ENCODE peak calls at places on chromosomes 12 and 14, in four cellular contexts. T is HepG2, U is SK-N-SH, W is GM12878. I is an unnamed sample.

GRCh38 chr12:2960432-2960956 is 1.3 kb downstream of the TEAD4 start:
- DNase-seq in T (peak), W (no peak), U (no peak), I (no peak)

GRCh38 chr14:52354257-52354656 is 40.1 kb downstream of the PTGER2 start:
- DNase-seq in T (no peak), W (no peak), U (no peak), I (no peak)

GRCh38 chr14:49303952-49304516 is 282.1 kb downstream of the RPS29 start:
- DNase-seq in W (no peak), T (no peak), U (no peak), I (peak)

GRCh38 chr14:51035611-51036192 is 59.2 kb downstream of the TRIM9 start:
- DNase-seq in T (peak), U (no peak), W (no peak), I (no peak)

GRCh38 chr12:80493466-80493865 is 49.4 kb downstream of the PTPRQ start:
- DNase-seq in U (no peak), T (no peak), W (no peak), I (no peak)

GRCh38 chr14:76884853-76885276 is 58.7 kb downstream of the LRRC74A start:
- DNase-seq in W (no peak), T (no peak), U (no peak), I (no peak)

GRCh38 chr12:47714823-47715386 is 9.1 kb upstream of the RPAP3 start:
- DNase-seq in U (no peak), T (no peak), W (no peak), I (no peak)

GRCh38 chr14:85471156-85471555 is 58.8 kb upstream of the FLRT2 start:
- DNase-seq in U (no peak), T (no peak), W (no peak), I (no peak)

GRCh38 chr14:89332031-89332430 is 85.0 kb downstream of the FOXN3 start:
- DNase-seq in T (no peak), U (no peak), W (no peak), I (no peak)

GRCh38 chr14:30345511-30345910 is 213.4 kb upstream of the G2E3 start:
- DNase-seq in W (no peak), T (peak), U (no peak), I (no peak)

GRCh38 chr12:65948320-65949008 is 124.2 kb downstream of the HMGA2 start:
- DNase-seq in W (no peak), U (no peak), T (no peak), I (no peak)

GRCh38 chr14:35234007-35234406 is 58.2 kb upstream of the PSMA6 start:
- DNase-seq in T (no peak), W (no peak), U (no peak), I (no peak)

GRCh38 chr14:35406811-35407630 is 2.5 kb upstream of the NFKBIA start:
- DNase-seq in T (peak), W (no peak), U (peak), I (peak)

GRCh38 chr14:102928412-102929348 is 6.2 kb downstream of the AMN start:
- DNase-seq in T (no peak), U (no peak), W (no peak), I (no peak)

GRCh38 chr14:57610631-57611030 is 117.0 kb upstream of the CCDC198 start:
- DNase-seq in T (no peak), W (no peak), U (no peak), I (no peak)

GRCh38 chr14:105999361-106000028 is 473.1 kb downstream of the TMEM121 start:
- DNase-seq in U (no peak), T (peak), W (no peak), I (peak)

GRCh38 chr14:32192712-32193373 is 9.0 kb upstream of the RNU6-7 start:
- DNase-seq in T (no peak), W (no peak), U (peak), I (no peak)

GRCh38 chr14:75561013-75561432 is 17.4 kb upstream of the FLVCR2 start:
- DNase-seq in U (peak), T (peak), W (no peak), I (peak)

GRCh38 chr12:124758266-124759200 is 105.1 kb downstream of the SCARB1 start:
- DNase-seq in T (no peak), U (peak), W (no peak), I (no peak)

GRCh38 chr14:96038558-96038919 is 623 bp upstream of the C14orf132 start:
- DNase-seq in T (no peak), U (no peak), W (no peak), I (no peak)

GRCh38 chr14:76426161-76426696 is 50.3 kb downstream of the ESRRB start:
- DNase-seq in T (no peak), U (no peak), W (no peak), I (peak)

GRCh38 chr12:55416961-55417360 is 9.1 kb upstream of the OR6C76 start:
- DNase-seq in T (no peak), W (no peak), U (no peak), I (no peak)

GRCh38 chr14:84482256-84483071 is 1047.5 kb upstream of the FLRT2 start:
- DNase-seq in T (no peak), W (no peak), U (no peak), I (no peak)

GRCh38 chr14:32233292-32233691 is 30.2 kb upstream of the RNU6-8 start:
- DNase-seq in T (no peak), U (no peak), W (no peak), I (no peak)

GRCh38 chr14:23862513-23862912 is 91.1 kb upstream of the DHRS4 start:
- DNase-seq in W (no peak), U (no peak), T (no peak), I (no peak)

DNA sequence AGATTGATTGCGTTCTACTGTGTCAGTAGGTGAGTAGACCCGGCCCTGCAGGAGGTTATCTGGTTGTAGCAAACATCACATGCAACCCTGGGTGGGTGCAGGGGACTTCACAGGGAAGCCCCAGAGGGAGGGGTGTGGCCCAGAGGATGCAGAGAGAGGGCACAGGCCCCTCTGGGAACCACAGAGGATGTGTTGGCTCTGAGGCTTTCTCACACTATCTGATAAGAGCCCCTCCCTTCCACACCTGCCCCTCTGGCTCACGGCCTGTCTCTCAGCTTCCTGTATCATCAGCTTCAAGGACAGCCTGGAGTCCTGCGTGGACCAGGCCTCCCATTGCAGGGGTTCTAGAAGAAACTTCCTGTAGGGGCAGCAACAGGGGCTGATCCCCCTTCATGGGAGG is 101.9 kb downstream of the RIN3 start:
- DNase-seq in W (peak), T (no peak), U (no peak), I (no peak)
- TF ChIP-seq MXI1 in W (peak), T (no peak), U (no peak), I (no peak)

DNA sequence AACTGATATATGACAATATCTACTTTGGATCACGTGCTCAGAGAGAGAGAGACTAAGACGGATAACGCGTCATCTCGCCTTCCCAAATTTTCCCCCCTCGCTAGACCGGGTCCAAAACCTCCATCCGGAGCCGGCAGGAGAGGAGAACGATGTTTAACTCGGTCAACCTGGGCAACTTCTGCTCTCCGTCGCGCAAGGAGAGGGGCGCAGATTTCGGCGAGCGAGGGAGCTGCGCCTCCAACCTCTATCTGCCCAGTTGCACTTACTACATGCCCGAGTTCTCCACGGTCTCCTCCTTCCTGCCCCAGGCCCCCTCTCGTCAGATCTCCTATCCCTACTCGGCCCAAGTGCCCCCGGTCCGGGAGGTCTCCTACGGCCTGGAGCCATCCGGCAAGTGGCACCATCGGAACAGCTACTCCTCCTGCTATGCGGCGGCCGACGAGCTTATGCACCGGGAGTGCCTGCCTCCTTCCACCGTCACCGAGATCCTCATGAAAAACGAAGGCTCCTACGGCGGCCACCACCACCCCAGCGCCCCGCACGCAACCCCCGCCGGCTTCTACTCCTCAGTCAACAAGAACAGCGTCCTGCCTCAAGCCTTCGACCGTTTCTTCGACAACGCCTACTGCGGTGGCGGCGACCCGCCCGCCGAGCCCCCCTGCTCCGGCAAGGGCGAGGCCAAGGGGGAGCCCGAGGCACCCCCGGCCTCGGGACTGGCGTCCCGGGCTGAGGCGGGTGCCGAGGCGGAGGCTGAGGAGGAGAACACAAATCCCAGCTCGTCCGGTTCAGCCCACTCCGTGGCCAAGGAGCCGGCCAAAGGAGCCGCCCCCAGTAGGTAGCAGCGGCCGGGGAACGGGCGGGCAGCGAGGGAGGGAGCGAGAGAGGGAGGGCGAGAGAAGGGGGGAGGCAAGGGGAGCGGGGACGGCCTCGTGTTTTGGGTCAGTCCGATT is at the start of gene HOXC11:
- DNase-seq in W (no peak), U (no peak), T (no peak), I (no peak)
- TF ChIP-seq POLR2AphosphoS5 in W (no peak), U (no peak), T (no peak), I (no peak)

DNA sequence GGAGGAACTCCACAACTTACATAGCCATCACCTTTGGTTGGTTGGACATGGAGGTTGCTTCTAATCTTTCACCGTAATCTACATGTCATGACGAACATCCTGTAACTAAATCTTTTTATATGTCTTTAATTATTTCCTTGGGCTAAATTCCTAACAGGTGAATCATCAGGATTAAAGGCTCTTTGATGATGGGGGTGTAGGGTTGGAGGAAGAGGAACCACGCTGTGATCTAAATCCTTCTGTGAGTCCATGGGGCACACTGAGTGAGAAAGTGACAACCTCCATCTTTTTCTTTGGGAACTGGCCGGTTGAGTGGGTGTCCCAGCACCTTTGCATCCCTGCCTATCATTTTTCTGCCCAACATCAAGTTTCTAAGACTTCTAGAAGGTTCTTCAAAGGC is 31.1 kb upstream of the MAP1LC3B2 start:
- DNase-seq in W (no peak), T (no peak), U (no peak), I (no peak)
- TF ChIP-seq MXI1 in W (no peak), T (no peak), U (no peak), I (no peak)

DNA sequence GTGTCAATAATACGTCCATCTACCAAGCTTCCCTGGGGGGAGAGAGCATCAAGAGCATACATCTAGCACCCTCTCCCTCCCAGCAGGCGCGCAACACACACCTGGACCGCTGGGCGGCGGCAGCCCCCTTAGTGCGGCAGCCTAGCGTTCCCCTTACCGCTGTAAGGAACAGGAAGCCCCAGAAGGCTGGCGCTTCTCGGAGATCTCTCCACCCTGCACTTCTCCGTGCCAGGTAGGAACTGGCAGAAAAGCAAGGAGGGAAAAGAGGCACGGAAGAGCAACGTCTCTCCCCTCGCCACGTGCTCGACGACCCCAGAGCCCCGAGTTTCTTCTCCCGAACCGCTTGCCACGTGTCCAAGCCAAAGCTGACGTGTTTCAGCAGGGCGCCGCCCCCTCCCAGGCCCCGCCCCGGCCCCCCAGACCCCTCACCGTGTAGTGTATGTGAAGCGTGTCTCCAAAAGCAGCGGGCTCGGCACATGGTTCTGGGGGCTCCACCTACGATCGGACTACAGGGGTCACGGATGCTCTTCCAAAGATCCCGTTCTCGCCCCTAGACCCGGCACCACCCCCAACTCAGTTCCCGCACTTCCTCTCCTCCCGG is 575 bp downstream of the FKBP11 start:
- DNase-seq in T (no peak), U (peak), W (peak), I (no peak)
- TF ChIP-seq POLR2AphosphoS5 in T (no peak), U (no peak), W (peak), I (no peak)

DNA sequence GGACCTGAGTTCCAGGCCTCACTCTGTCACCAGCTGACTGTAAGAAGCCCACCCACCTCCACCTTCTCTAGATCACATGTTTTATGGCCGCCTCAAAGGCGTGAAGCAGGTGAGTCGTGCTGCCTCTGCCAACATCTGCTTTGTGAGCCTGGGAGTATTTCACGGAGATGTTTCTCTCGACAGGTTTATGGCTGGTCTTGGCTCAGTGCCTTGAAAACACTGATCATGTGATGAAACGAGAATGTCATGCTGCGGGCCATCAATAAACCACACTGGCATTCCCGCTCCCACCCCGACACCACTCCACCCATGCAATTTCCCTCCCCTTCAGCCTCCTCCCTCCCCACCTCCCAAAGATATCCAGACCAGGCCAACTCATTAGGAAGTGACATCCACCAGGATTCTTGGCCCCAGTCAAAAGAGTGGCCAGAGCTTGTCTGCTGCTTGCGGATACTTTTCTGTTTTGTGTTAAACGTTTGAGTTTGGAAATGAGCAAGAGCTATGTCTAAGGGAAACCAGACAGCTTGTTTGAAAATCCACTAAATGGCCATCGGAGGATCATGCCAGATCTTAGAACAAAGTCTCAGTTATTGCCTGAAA is 53.8 kb upstream of the NTF3 start:
- DNase-seq in T (no peak), W (no peak), U (no peak), I (no peak)
- TF ChIP-seq MXI1 in T (no peak), W (no peak), U (no peak), I (no peak)

GRCh38 chr14:22477569-22478194 is 111.3 kb downstream of the DAD1 start:
- DNase-seq in T (no peak), W (no peak), U (no peak), I (no peak)

GRCh38 chr14:22475381-22475780 is 113.6 kb downstream of the DAD1 start:
- DNase-seq in T (no peak), U (no peak), W (no peak), I (no peak)

GRCh38 chr14:22476005-22476751 is 112.8 kb downstream of the DAD1 start:
- DNase-seq in U (no peak), T (no peak), W (no peak), I (no peak)

GRCh38 chr14:22478247-22478646 is 110.8 kb downstream of the DAD1 start:
- DNase-seq in T (no peak), U (no peak), W (no peak), I (no peak)

GRCh38 chr14:22476882-22477281 is 112.1 kb downstream of the DAD1 start:
- DNase-seq in U (no peak), W (no peak), T (no peak), I (no peak)
- TF ChIP-seq POLR2AphosphoS5 in U (no peak), W (no peak), T (no peak), I (no peak)